ENCODE peak calls at places on chromosome 20, in eight cellular contexts. One of them, this sample, is unnamed.
A peak's percentile ranks its signal among the peaks of the same experiment; 100 is the strongest.

GRCh38 chr20:50436052-50436656 is 74.0 kb upstream of the PTPN1 start:
- DNase-seq in substantia nigra: no peak
- DNase-seq in stimulated activated CD4-positive, alpha-beta T cell treated with anti-CD3 and anti-CD28 coated beads, Interleukin-15, amount 100 ng/mL, for 1 hour: no peak
- DNase-seq in ascending aorta: no peak
- DNase-seq in endothelial cell: no peak
- DNase-seq in ovary: no peak
- DNase-seq in psoas muscle: no peak
- DNase-seq in RCC 7860: no peak
- DNase-seq in this sample: no peak

GRCh38 chr20:58511364-58511763 is 3.8 kb downstream of the APCDD1L start:
- DNase-seq in substantia nigra: no peak
- DNase-seq in stimulated activated CD4-positive, alpha-beta T cell treated with anti-CD3 and anti-CD28 coated beads, Interleukin-15, amount 100 ng/mL, for 1 hour: no peak
- DNase-seq in ascending aorta: no peak
- DNase-seq in endothelial cell: no peak
- DNase-seq in ovary: no peak
- DNase-seq in psoas muscle: no peak
- DNase-seq in RCC 7860: peak; percentile 28
- DNase-seq in this sample: no peak

GRCh38 chr20:34691838-34692237 is 12.3 kb upstream of the TP53INP2 start:
- DNase-seq in substantia nigra: no peak
- DNase-seq in stimulated activated CD4-positive, alpha-beta T cell treated with anti-CD3 and anti-CD28 coated beads, Interleukin-15, amount 100 ng/mL, for 1 hour: no peak
- DNase-seq in ascending aorta: no peak
- DNase-seq in endothelial cell: no peak
- DNase-seq in ovary: no peak
- DNase-seq in psoas muscle: no peak
- DNase-seq in RCC 7860: no peak
- DNase-seq in this sample: no peak

GRCh38 chr20:23937303-23938117 is 51.1 kb downstream of the GGTLC1 start:
- DNase-seq in substantia nigra: peak; percentile 46
- DNase-seq in stimulated activated CD4-positive, alpha-beta T cell treated with anti-CD3 and anti-CD28 coated beads, Interleukin-15, amount 100 ng/mL, for 1 hour: peak; percentile 43
- DNase-seq in ascending aorta: no peak
- DNase-seq in endothelial cell: peak; percentile 67
- DNase-seq in ovary: no peak
- DNase-seq in psoas muscle: no peak
- DNase-seq in RCC 7860: no peak
- DNase-seq in this sample: no peak

GRCh38 chr20:52171025-52171424 is 20.6 kb downstream of the ZFP64 start:
- DNase-seq in substantia nigra: no peak
- DNase-seq in stimulated activated CD4-positive, alpha-beta T cell treated with anti-CD3 and anti-CD28 coated beads, Interleukin-15, amount 100 ng/mL, for 1 hour: no peak
- DNase-seq in ascending aorta: no peak
- DNase-seq in endothelial cell: no peak
- DNase-seq in ovary: no peak
- DNase-seq in psoas muscle: no peak
- DNase-seq in RCC 7860: no peak
- DNase-seq in this sample: no peak

GRCh38 chr20:40090236-40090635 is 598.8 kb downstream of the MAFB start:
- DNase-seq in substantia nigra: no peak
- DNase-seq in stimulated activated CD4-positive, alpha-beta T cell treated with anti-CD3 and anti-CD28 coated beads, Interleukin-15, amount 100 ng/mL, for 1 hour: no peak
- DNase-seq in ascending aorta: no peak
- DNase-seq in endothelial cell: no peak
- DNase-seq in ovary: no peak
- DNase-seq in psoas muscle: no peak
- DNase-seq in RCC 7860: no peak
- DNase-seq in this sample: no peak

GRCh38 chr20:371755-372542 is 8.6 kb upstream of the TRIB3 start:
- DNase-seq in substantia nigra: no peak
- DNase-seq in stimulated activated CD4-positive, alpha-beta T cell treated with anti-CD3 and anti-CD28 coated beads, Interleukin-15, amount 100 ng/mL, for 1 hour: no peak
- DNase-seq in ascending aorta: no peak
- DNase-seq in endothelial cell: peak; percentile 41
- DNase-seq in ovary: no peak
- DNase-seq in psoas muscle: peak; percentile 90
- DNase-seq in RCC 7860: peak; percentile 48
- DNase-seq in this sample: no peak

GRCh38 chr20:58852559-58853271 is at the start of gene GNAS:
- DNase-seq in substantia nigra: peak; percentile 12
- DNase-seq in stimulated activated CD4-positive, alpha-beta T cell treated with anti-CD3 and anti-CD28 coated beads, Interleukin-15, amount 100 ng/mL, for 1 hour: no peak
- DNase-seq in ascending aorta: no peak
- DNase-seq in endothelial cell: peak; percentile 81
- DNase-seq in ovary: no peak
- DNase-seq in psoas muscle: peak; percentile 83
- DNase-seq in RCC 7860: peak; percentile 11
- DNase-seq in this sample: no peak

GRCh38 chr20:45470939-45471338 is 1.4 kb downstream of the WFDC2 start:
- DNase-seq in substantia nigra: no peak
- DNase-seq in stimulated activated CD4-positive, alpha-beta T cell treated with anti-CD3 and anti-CD28 coated beads, Interleukin-15, amount 100 ng/mL, for 1 hour: no peak
- DNase-seq in ascending aorta: no peak
- DNase-seq in endothelial cell: no peak
- DNase-seq in ovary: no peak
- DNase-seq in psoas muscle: no peak
- DNase-seq in RCC 7860: no peak
- DNase-seq in this sample: no peak

GRCh38 chr20:44115762-44116644 is 71.0 kb downstream of the JPH2 start:
- DNase-seq in substantia nigra: no peak
- DNase-seq in stimulated activated CD4-positive, alpha-beta T cell treated with anti-CD3 and anti-CD28 coated beads, Interleukin-15, amount 100 ng/mL, for 1 hour: no peak
- DNase-seq in ascending aorta: no peak
- DNase-seq in endothelial cell: no peak
- DNase-seq in ovary: no peak
- DNase-seq in psoas muscle: no peak
- DNase-seq in RCC 7860: no peak
- DNase-seq in this sample: no peak

GRCh38 chr20:32027653-32028052 is 17.4 kb downstream of the CCM2L start:
- DNase-seq in substantia nigra: no peak
- DNase-seq in stimulated activated CD4-positive, alpha-beta T cell treated with anti-CD3 and anti-CD28 coated beads, Interleukin-15, amount 100 ng/mL, for 1 hour: no peak
- DNase-seq in ascending aorta: no peak
- DNase-seq in endothelial cell: no peak
- DNase-seq in ovary: no peak
- DNase-seq in psoas muscle: no peak
- DNase-seq in RCC 7860: no peak
- DNase-seq in this sample: no peak

GRCh38 chr20:63610581-63611435 is 16.1 kb downstream of the GMEB2 start:
- DNase-seq in substantia nigra: no peak
- DNase-seq in stimulated activated CD4-positive, alpha-beta T cell treated with anti-CD3 and anti-CD28 coated beads, Interleukin-15, amount 100 ng/mL, for 1 hour: no peak
- DNase-seq in ascending aorta: no peak
- DNase-seq in endothelial cell: no peak
- DNase-seq in ovary: no peak
- DNase-seq in psoas muscle: no peak
- DNase-seq in RCC 7860: no peak
- DNase-seq in this sample: no peak